ENCODE peak calls at places on chromosomes 4 and X, in five cellular contexts. One of them, this sample, is unnamed.

GRCh38 chr4:165879581-165879980 is 6.5 kb downstream of the TLL1 start:
- DNase-seq in stomach: no peak
- DNase-seq in upper lobe of left lung: no peak
- DNase-seq in prostate gland: no peak
- DNase-seq in HCT116: no peak
- DNase-seq in this sample: no peak

GRCh38 chrX:78315745-78316144 is 11.7 kb downstream of the CYSLTR1 start:
- DNase-seq in stomach: no peak
- DNase-seq in upper lobe of left lung: no peak
- DNase-seq in prostate gland: no peak
- DNase-seq in HCT116: no peak
- DNase-seq in this sample: no peak

GRCh38 chr4:138671106-138671505 is 344.5 kb upstream of the NOCT start:
- DNase-seq in stomach: no peak
- DNase-seq in upper lobe of left lung: no peak
- DNase-seq in prostate gland: no peak
- DNase-seq in HCT116: no peak
- DNase-seq in this sample: no peak

GRCh38 chrX:72102760-72103159 is 29.0 kb downstream of the RTL5 start:
- DNase-seq in stomach: peak; percentile 49
- DNase-seq in upper lobe of left lung: no peak
- DNase-seq in prostate gland: no peak
- DNase-seq in HCT116: no peak
- DNase-seq in this sample: no peak

GRCh38 chr4:78496021-78496643 is 55.4 kb upstream of the ANXA3 start:
- DNase-seq in stomach: no peak
- DNase-seq in upper lobe of left lung: no peak
- DNase-seq in prostate gland: no peak
- DNase-seq in HCT116: no peak
- DNase-seq in this sample: no peak

GRCh38 chrX:2867191-2867590 is 38.5 kb downstream of the GYG2 start:
- DNase-seq in stomach: no peak
- DNase-seq in upper lobe of left lung: no peak
- DNase-seq in prostate gland: no peak
- DNase-seq in HCT116: no peak
- DNase-seq in this sample: no peak

GRCh38 chr4:91298156-91298700 is 1005.5 kb upstream of the GRID2 start:
- DNase-seq in stomach: no peak
- DNase-seq in upper lobe of left lung: no peak
- DNase-seq in prostate gland: no peak
- DNase-seq in HCT116: no peak
- DNase-seq in this sample: no peak

GRCh38 chr4:147440442-147440841 is 40.5 kb upstream of the EDNRA start:
- DNase-seq in stomach: no peak
- DNase-seq in upper lobe of left lung: no peak
- DNase-seq in prostate gland: no peak
- DNase-seq in HCT116: no peak
- DNase-seq in this sample: no peak

GRCh38 chrX:23854945-23855344 is 52.8 kb downstream of the APOO start:
- DNase-seq in stomach: no peak
- DNase-seq in upper lobe of left lung: peak; percentile 54
- DNase-seq in prostate gland: no peak
- DNase-seq in HCT116: no peak
- DNase-seq in this sample: no peak

GRCh38 chrX:139559383-139560042 is 29.0 kb downstream of the F9 start:
- DNase-seq in stomach: peak; percentile 36
- DNase-seq in upper lobe of left lung: no peak
- DNase-seq in prostate gland: peak; percentile 46
- DNase-seq in HCT116: peak; percentile 24
- DNase-seq in this sample: no peak

GRCh38 chr4:153465922-153466636 is at the start of gene TMEM131L:
- DNase-seq in stomach: peak; percentile 72
- DNase-seq in upper lobe of left lung: peak; percentile 76
- DNase-seq in prostate gland: peak; percentile 51
- DNase-seq in HCT116: peak; percentile 21
- DNase-seq in this sample: no peak

GRCh38 chr4:185457136-185457535 is 14.4 kb downstream of the CCDC110 start:
- DNase-seq in stomach: no peak
- DNase-seq in upper lobe of left lung: no peak
- DNase-seq in prostate gland: no peak
- DNase-seq in HCT116: no peak
- DNase-seq in this sample: no peak

GRCh38 chrX:155886409-155886808 is 5.3 kb downstream of the VAMP7 start:
- DNase-seq in stomach: no peak
- DNase-seq in upper lobe of left lung: no peak
- DNase-seq in prostate gland: no peak
- DNase-seq in HCT116: no peak
- DNase-seq in this sample: no peak

GRCh38 chr4:3783691-3784306 is 17.6 kb downstream of the ADRA2C start:
- DNase-seq in stomach: no peak
- DNase-seq in upper lobe of left lung: no peak
- DNase-seq in prostate gland: no peak
- DNase-seq in HCT116: no peak
- DNase-seq in this sample: no peak

GRCh38 chrX:16459008-16459407 is 190.9 kb upstream of the S100G start:
- DNase-seq in stomach: no peak
- DNase-seq in upper lobe of left lung: no peak
- DNase-seq in prostate gland: no peak
- DNase-seq in HCT116: no peak
- DNase-seq in this sample: no peak

GRCh38 chr4:147361726-147362125 is 119.2 kb upstream of the EDNRA start:
- DNase-seq in stomach: peak; percentile 33
- DNase-seq in upper lobe of left lung: peak; percentile 34
- DNase-seq in prostate gland: no peak
- DNase-seq in HCT116: peak; percentile 61
- DNase-seq in this sample: no peak

GRCh38 chr4:73308286-73308685 is 49.7 kb upstream of the ANKRD17 start:
- DNase-seq in stomach: no peak
- DNase-seq in upper lobe of left lung: no peak
- DNase-seq in prostate gland: no peak
- DNase-seq in HCT116: no peak
- DNase-seq in this sample: no peak

GRCh38 chrX:37986893-37987292 is 19.5 kb upstream of the SYTL5 start:
- DNase-seq in stomach: no peak
- DNase-seq in upper lobe of left lung: no peak
- DNase-seq in prostate gland: no peak
- DNase-seq in HCT116: no peak
- DNase-seq in this sample: no peak

GRCh38 chr4:12729384-12729783 is 754.8 kb downstream of the RAB28 start:
- DNase-seq in stomach: no peak
- DNase-seq in upper lobe of left lung: no peak
- DNase-seq in prostate gland: no peak
- DNase-seq in HCT116: peak; percentile 33
- DNase-seq in this sample: no peak

GRCh38 chr4:81466841-81467671 is 4.7 kb downstream of the RASGEF1B start:
- DNase-seq in stomach: peak; percentile 75
- DNase-seq in upper lobe of left lung: peak; percentile 58
- DNase-seq in prostate gland: peak; percentile 85
- DNase-seq in HCT116: peak; percentile 45
- DNase-seq in this sample: no peak

GRCh38 chr4:10003666-10004065 is 17.6 kb downstream of the SLC2A9 start:
- DNase-seq in stomach: no peak
- DNase-seq in upper lobe of left lung: no peak
- DNase-seq in prostate gland: no peak
- DNase-seq in HCT116: no peak
- DNase-seq in this sample: no peak

GRCh38 chr4:76339364-76339763 is 32.8 kb downstream of the STBD1 start:
- DNase-seq in stomach: no peak
- DNase-seq in upper lobe of left lung: no peak
- DNase-seq in prostate gland: no peak
- DNase-seq in HCT116: no peak
- DNase-seq in this sample: no peak

GRCh38 chr4:56197387-56197786 is 189.9 kb downstream of the AASDH start:
- DNase-seq in stomach: no peak
- DNase-seq in upper lobe of left lung: no peak
- DNase-seq in prostate gland: no peak
- DNase-seq in HCT116: no peak
- DNase-seq in this sample: no peak

GRCh38 chr4:128649575-128650205 is 159.8 kb upstream of the JADE1 start:
- DNase-seq in stomach: no peak
- DNase-seq in upper lobe of left lung: no peak
- DNase-seq in prostate gland: no peak
- DNase-seq in HCT116: no peak
- DNase-seq in this sample: no peak

GRCh38 chr4:36280555-36280954 is 861 bp upstream of the DTHD1 start:
- DNase-seq in stomach: no peak
- DNase-seq in upper lobe of left lung: peak; percentile 40
- DNase-seq in prostate gland: peak; percentile 7
- DNase-seq in HCT116: no peak
- DNase-seq in this sample: no peak

GRCh38 chr4:75545526-75545925 is 10.3 kb upstream of the ODAPH start:
- DNase-seq in stomach: no peak
- DNase-seq in upper lobe of left lung: no peak
- DNase-seq in prostate gland: no peak
- DNase-seq in HCT116: no peak
- DNase-seq in this sample: no peak

GRCh38 chr4:7434766-7435150 is at the start of gene PSAPL1:
- DNase-seq in stomach: peak; percentile 74
- DNase-seq in upper lobe of left lung: peak; percentile 81
- DNase-seq in prostate gland: no peak
- DNase-seq in HCT116: peak; percentile 16
- DNase-seq in this sample: no peak

GRCh38 chr4:177191586-177191985 is 118.1 kb upstream of the NEIL3 start:
- DNase-seq in stomach: no peak
- DNase-seq in upper lobe of left lung: no peak
- DNase-seq in prostate gland: no peak
- DNase-seq in HCT116: no peak
- DNase-seq in this sample: no peak

GRCh38 chr4:183987987-183988392 is 82.9 kb downstream of the STOX2 start:
- DNase-seq in stomach: peak; percentile 68
- DNase-seq in upper lobe of left lung: peak; percentile 88
- DNase-seq in prostate gland: peak; percentile 81
- DNase-seq in HCT116: peak; percentile 68
- DNase-seq in this sample: no peak

GRCh38 chr4:143743591-143743990 is 43.1 kb upstream of the FREM3 start:
- DNase-seq in stomach: no peak
- DNase-seq in upper lobe of left lung: no peak
- DNase-seq in prostate gland: no peak
- DNase-seq in HCT116: no peak
- DNase-seq in this sample: no peak

GRCh38 chr4:80134936-80135701 is 62.1 kb upstream of the ANTXR2 start:
- DNase-seq in stomach: no peak
- DNase-seq in upper lobe of left lung: no peak
- DNase-seq in prostate gland: no peak
- DNase-seq in HCT116: no peak
- DNase-seq in this sample: no peak
- H3K4me1 ChIP-seq in stomach: peaks cover 5% of the 10 kb centered on the region
- H3K4me1 ChIP-seq in upper lobe of left lung: no peaks in the 10 kb centered on the region
- H3K4me1 ChIP-seq in prostate gland: no peaks in the 10 kb centered on the region
- H3K4me1 ChIP-seq in HCT116: no peaks in the 10 kb centered on the region
- H3K4me1 ChIP-seq in this sample: no peaks in the 10 kb centered on the region

DNA sequence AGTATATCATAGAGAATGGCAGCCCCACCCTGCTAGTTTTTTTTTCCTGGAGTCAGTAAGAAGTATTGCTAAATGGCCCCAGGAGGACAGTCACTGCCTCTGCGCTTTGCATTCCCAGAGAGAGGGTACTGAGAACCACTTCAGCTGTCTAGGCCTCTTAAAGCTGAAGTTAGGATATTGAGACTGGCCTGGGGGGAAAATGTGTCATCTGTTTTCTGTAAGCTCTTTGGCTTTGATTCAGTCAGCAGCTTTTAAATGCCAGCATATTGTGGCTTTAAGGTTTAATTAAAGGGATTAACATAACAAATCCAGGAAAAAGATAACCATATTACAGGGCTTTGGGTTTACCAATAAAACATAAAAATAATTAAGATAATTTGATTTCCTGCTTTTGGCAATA is 852.0 kb downstream of the PCDH18 start:
- DNase-seq in stomach: no peak
- DNase-seq in upper lobe of left lung: no peak
- DNase-seq in prostate gland: no peak
- DNase-seq in HCT116: no peak
- DNase-seq in this sample: no peak
- TF ChIP-seq POLR2AphosphoS5 in stomach: no peak
- TF ChIP-seq POLR2AphosphoS5 in upper lobe of left lung: no peak
- TF ChIP-seq POLR2AphosphoS5 in prostate gland: no peak
- TF ChIP-seq POLR2AphosphoS5 in HCT116: no peak
- TF ChIP-seq POLR2AphosphoS5 in this sample: no peak

GRCh38 chr4:37976513-37976912 is 16.3 kb downstream of the PTTG2 start:
- DNase-seq in stomach: no peak
- DNase-seq in upper lobe of left lung: no peak
- DNase-seq in prostate gland: no peak
- DNase-seq in HCT116: no peak
- DNase-seq in this sample: no peak
- H3K4me3 ChIP-seq in stomach: peak overlapping the region; percentile 83
- H3K4me3 ChIP-seq in upper lobe of left lung: no peak overlapping the region
- H3K4me3 ChIP-seq in prostate gland: peak overlapping the region; percentile 82
- H3K4me3 ChIP-seq in HCT116: peak overlapping the region; percentile 37
- H3K4me3 ChIP-seq in this sample: peak overlapping the region; percentile 96

GRCh38 chr4:87512400-87512799 is 16.8 kb downstream of the SPARCL1 start:
- DNase-seq in stomach: no peak
- DNase-seq in upper lobe of left lung: no peak
- DNase-seq in prostate gland: no peak
- DNase-seq in HCT116: no peak
- DNase-seq in this sample: no peak

GRCh38 chr4:87506974-87507701 is 22.0 kb downstream of the SPARCL1 start:
- DNase-seq in stomach: no peak
- DNase-seq in upper lobe of left lung: no peak
- DNase-seq in prostate gland: no peak
- DNase-seq in HCT116: no peak
- DNase-seq in this sample: no peak

GRCh38 chr4:87516683-87517082 is 12.5 kb downstream of the SPARCL1 start:
- DNase-seq in stomach: no peak
- DNase-seq in upper lobe of left lung: no peak
- DNase-seq in prostate gland: no peak
- DNase-seq in HCT116: no peak
- DNase-seq in this sample: no peak

GRCh38 chr4:87510747-87511146 is 18.4 kb downstream of the SPARCL1 start:
- DNase-seq in stomach: no peak
- DNase-seq in upper lobe of left lung: no peak
- DNase-seq in prostate gland: no peak
- DNase-seq in HCT116: no peak
- DNase-seq in this sample: no peak

GRCh38 chr4:87511500-87511899 is 17.7 kb downstream of the SPARCL1 start:
- DNase-seq in stomach: no peak
- DNase-seq in upper lobe of left lung: no peak
- DNase-seq in prostate gland: no peak
- DNase-seq in HCT116: no peak
- DNase-seq in this sample: no peak
- H3K4me1 ChIP-seq in stomach: peaks cover 52% of the 10 kb centered on the region
- H3K4me1 ChIP-seq in upper lobe of left lung: peaks cover 15% of the 10 kb centered on the region
- H3K4me1 ChIP-seq in prostate gland: no peaks in the 10 kb centered on the region
- H3K4me1 ChIP-seq in HCT116: no peaks in the 10 kb centered on the region
- H3K4me1 ChIP-seq in this sample: peaks cover 63% of the 10 kb centered on the region